ENCODE peak calls at places on chromosomes 6 and 20, in ten cellular contexts. One of them, this sample, is unnamed.
A peak's percentile ranks its signal among the peaks of the same experiment; 100 is the strongest.

GRCh38 chr6:118284736-118285360 is 263.2 kb upstream of the PLN start:
- DNase-seq in Panc1: no peak
- DNase-seq in H9: no peak
- DNase-seq in NCI-H1092 treated with DMSO at 0.1 percent for 48 hours: peak; percentile 14
- DNase-seq in G401: peak; percentile 7
- DNase-seq in DMS153: no peak
- DNase-seq in activated CD4-positive, alpha-beta T cell treated with anti-CD3 and anti-CD28 coated beads, Interleukin-2, amount 50 U/mL, for 1 hour: no peak
- DNase-seq in colonic mucosa: no peak
- DNase-seq in NCI-H187 treated with DMSO at 0.1 percent for 48 hours: no peak
- DNase-seq in stimulated activated CD4-positive, alpha-beta T cell treated with anti-CD3 and anti-CD28 coated beads, Interleukin-2, amount 100 ng/mL, for 48 hours: no peak
- DNase-seq in this sample: no peak

GRCh38 chr20:34834459-34834893 is 9.0 kb upstream of the NCOA6 start:
- DNase-seq in Panc1: peak; percentile 22
- DNase-seq in H9: no peak
- DNase-seq in NCI-H1092 treated with DMSO at 0.1 percent for 48 hours: peak; percentile 29
- DNase-seq in G401: peak; percentile 70
- DNase-seq in DMS153: peak; percentile 38
- DNase-seq in activated CD4-positive, alpha-beta T cell treated with anti-CD3 and anti-CD28 coated beads, Interleukin-2, amount 50 U/mL, for 1 hour: no peak
- DNase-seq in colonic mucosa: no peak
- DNase-seq in NCI-H187 treated with DMSO at 0.1 percent for 48 hours: no peak
- DNase-seq in stimulated activated CD4-positive, alpha-beta T cell treated with anti-CD3 and anti-CD28 coated beads, Interleukin-2, amount 100 ng/mL, for 48 hours: no peak
- DNase-seq in this sample: no peak

GRCh38 chr6:111228094-111228493 is 140.8 kb downstream of the SLC16A10 start:
- DNase-seq in Panc1: no peak
- DNase-seq in H9: no peak
- DNase-seq in NCI-H1092 treated with DMSO at 0.1 percent for 48 hours: no peak
- DNase-seq in G401: no peak
- DNase-seq in DMS153: no peak
- DNase-seq in activated CD4-positive, alpha-beta T cell treated with anti-CD3 and anti-CD28 coated beads, Interleukin-2, amount 50 U/mL, for 1 hour: no peak
- DNase-seq in colonic mucosa: no peak
- DNase-seq in NCI-H187 treated with DMSO at 0.1 percent for 48 hours: no peak
- DNase-seq in stimulated activated CD4-positive, alpha-beta T cell treated with anti-CD3 and anti-CD28 coated beads, Interleukin-2, amount 100 ng/mL, for 48 hours: no peak
- DNase-seq in this sample: no peak

GRCh38 chr6:33082702-33083101 is 6.9 kb downstream of the HLA-DPB1 start:
- DNase-seq in Panc1: no peak
- DNase-seq in H9: peak; percentile 72
- DNase-seq in NCI-H1092 treated with DMSO at 0.1 percent for 48 hours: peak; percentile 0
- DNase-seq in G401: peak; percentile 94
- DNase-seq in DMS153: peak; percentile 3
- DNase-seq in activated CD4-positive, alpha-beta T cell treated with anti-CD3 and anti-CD28 coated beads, Interleukin-2, amount 50 U/mL, for 1 hour: no peak
- DNase-seq in colonic mucosa: no peak
- DNase-seq in NCI-H187 treated with DMSO at 0.1 percent for 48 hours: no peak
- DNase-seq in stimulated activated CD4-positive, alpha-beta T cell treated with anti-CD3 and anti-CD28 coated beads, Interleukin-2, amount 100 ng/mL, for 48 hours: no peak
- DNase-seq in this sample: peak; percentile 68

GRCh38 chr6:89139509-89140346 is 6.1 kb upstream of the PM20D2 start:
- DNase-seq in Panc1: no peak
- DNase-seq in H9: no peak
- DNase-seq in NCI-H1092 treated with DMSO at 0.1 percent for 48 hours: no peak
- DNase-seq in G401: no peak
- DNase-seq in DMS153: no peak
- DNase-seq in activated CD4-positive, alpha-beta T cell treated with anti-CD3 and anti-CD28 coated beads, Interleukin-2, amount 50 U/mL, for 1 hour: no peak
- DNase-seq in colonic mucosa: no peak
- DNase-seq in NCI-H187 treated with DMSO at 0.1 percent for 48 hours: no peak
- DNase-seq in stimulated activated CD4-positive, alpha-beta T cell treated with anti-CD3 and anti-CD28 coated beads, Interleukin-2, amount 100 ng/mL, for 48 hours: no peak
- DNase-seq in this sample: no peak

GRCh38 chr20:40728470-40728869 is 39.4 kb upstream of the MAFB start:
- DNase-seq in Panc1: no peak
- DNase-seq in H9: no peak
- DNase-seq in NCI-H1092 treated with DMSO at 0.1 percent for 48 hours: no peak
- DNase-seq in G401: no peak
- DNase-seq in DMS153: no peak
- DNase-seq in activated CD4-positive, alpha-beta T cell treated with anti-CD3 and anti-CD28 coated beads, Interleukin-2, amount 50 U/mL, for 1 hour: no peak
- DNase-seq in colonic mucosa: no peak
- DNase-seq in NCI-H187 treated with DMSO at 0.1 percent for 48 hours: no peak
- DNase-seq in stimulated activated CD4-positive, alpha-beta T cell treated with anti-CD3 and anti-CD28 coated beads, Interleukin-2, amount 100 ng/mL, for 48 hours: no peak
- DNase-seq in this sample: no peak

GRCh38 chr20:8527998-8528397 is 395.9 kb downstream of the PLCB1 start:
- DNase-seq in Panc1: no peak
- DNase-seq in H9: no peak
- DNase-seq in NCI-H1092 treated with DMSO at 0.1 percent for 48 hours: no peak
- DNase-seq in G401: no peak
- DNase-seq in DMS153: no peak
- DNase-seq in activated CD4-positive, alpha-beta T cell treated with anti-CD3 and anti-CD28 coated beads, Interleukin-2, amount 50 U/mL, for 1 hour: no peak
- DNase-seq in colonic mucosa: no peak
- DNase-seq in NCI-H187 treated with DMSO at 0.1 percent for 48 hours: no peak
- DNase-seq in stimulated activated CD4-positive, alpha-beta T cell treated with anti-CD3 and anti-CD28 coated beads, Interleukin-2, amount 100 ng/mL, for 48 hours: no peak
- DNase-seq in this sample: no peak

GRCh38 chr6:87848616-87849015 is 146.6 kb upstream of the AKIRIN2 start:
- DNase-seq in Panc1: no peak
- DNase-seq in H9: no peak
- DNase-seq in NCI-H1092 treated with DMSO at 0.1 percent for 48 hours: no peak
- DNase-seq in G401: no peak
- DNase-seq in DMS153: no peak
- DNase-seq in activated CD4-positive, alpha-beta T cell treated with anti-CD3 and anti-CD28 coated beads, Interleukin-2, amount 50 U/mL, for 1 hour: no peak
- DNase-seq in colonic mucosa: peak; percentile 50
- DNase-seq in NCI-H187 treated with DMSO at 0.1 percent for 48 hours: no peak
- DNase-seq in stimulated activated CD4-positive, alpha-beta T cell treated with anti-CD3 and anti-CD28 coated beads, Interleukin-2, amount 100 ng/mL, for 48 hours: no peak
- DNase-seq in this sample: no peak

GRCh38 chr6:155850408-155850841 is 394.8 kb upstream of the NOX3 start:
- DNase-seq in Panc1: peak; percentile 36
- DNase-seq in H9: no peak
- DNase-seq in NCI-H1092 treated with DMSO at 0.1 percent for 48 hours: no peak
- DNase-seq in G401: no peak
- DNase-seq in DMS153: no peak
- DNase-seq in activated CD4-positive, alpha-beta T cell treated with anti-CD3 and anti-CD28 coated beads, Interleukin-2, amount 50 U/mL, for 1 hour: no peak
- DNase-seq in colonic mucosa: no peak
- DNase-seq in NCI-H187 treated with DMSO at 0.1 percent for 48 hours: no peak
- DNase-seq in stimulated activated CD4-positive, alpha-beta T cell treated with anti-CD3 and anti-CD28 coated beads, Interleukin-2, amount 100 ng/mL, for 48 hours: no peak
- DNase-seq in this sample: no peak

GRCh38 chr20:20220137-20220536 is 147.8 kb upstream of the INSM1 start:
- DNase-seq in Panc1: no peak
- DNase-seq in H9: no peak
- DNase-seq in NCI-H1092 treated with DMSO at 0.1 percent for 48 hours: no peak
- DNase-seq in G401: no peak
- DNase-seq in DMS153: no peak
- DNase-seq in activated CD4-positive, alpha-beta T cell treated with anti-CD3 and anti-CD28 coated beads, Interleukin-2, amount 50 U/mL, for 1 hour: no peak
- DNase-seq in colonic mucosa: no peak
- DNase-seq in NCI-H187 treated with DMSO at 0.1 percent for 48 hours: no peak
- DNase-seq in stimulated activated CD4-positive, alpha-beta T cell treated with anti-CD3 and anti-CD28 coated beads, Interleukin-2, amount 100 ng/mL, for 48 hours: no peak
- DNase-seq in this sample: no peak

GRCh38 chr6:64062960-64063683 is 427.5 kb downstream of the PHF3 start:
- DNase-seq in Panc1: peak; percentile 7
- DNase-seq in H9: no peak
- DNase-seq in NCI-H1092 treated with DMSO at 0.1 percent for 48 hours: no peak
- DNase-seq in G401: no peak
- DNase-seq in DMS153: no peak
- DNase-seq in activated CD4-positive, alpha-beta T cell treated with anti-CD3 and anti-CD28 coated beads, Interleukin-2, amount 50 U/mL, for 1 hour: no peak
- DNase-seq in colonic mucosa: no peak
- DNase-seq in NCI-H187 treated with DMSO at 0.1 percent for 48 hours: no peak
- DNase-seq in stimulated activated CD4-positive, alpha-beta T cell treated with anti-CD3 and anti-CD28 coated beads, Interleukin-2, amount 100 ng/mL, for 48 hours: no peak
- DNase-seq in this sample: no peak

GRCh38 chr6:109687271-109687721 is 3.7 kb downstream of the AK9 start:
- DNase-seq in Panc1: peak; percentile 30
- DNase-seq in H9: no peak
- DNase-seq in NCI-H1092 treated with DMSO at 0.1 percent for 48 hours: no peak
- DNase-seq in G401: no peak
- DNase-seq in DMS153: no peak
- DNase-seq in activated CD4-positive, alpha-beta T cell treated with anti-CD3 and anti-CD28 coated beads, Interleukin-2, amount 50 U/mL, for 1 hour: no peak
- DNase-seq in colonic mucosa: no peak
- DNase-seq in NCI-H187 treated with DMSO at 0.1 percent for 48 hours: no peak
- DNase-seq in stimulated activated CD4-positive, alpha-beta T cell treated with anti-CD3 and anti-CD28 coated beads, Interleukin-2, amount 100 ng/mL, for 48 hours: no peak
- DNase-seq in this sample: no peak

GRCh38 chr6:166956444-166957086 is at the start of gene RNASET2:
- DNase-seq in Panc1: peak; percentile 13
- DNase-seq in H9: peak; percentile 94
- DNase-seq in NCI-H1092 treated with DMSO at 0.1 percent for 48 hours: peak; percentile 93
- DNase-seq in G401: peak; percentile 80
- DNase-seq in DMS153: peak; percentile 68
- DNase-seq in activated CD4-positive, alpha-beta T cell treated with anti-CD3 and anti-CD28 coated beads, Interleukin-2, amount 50 U/mL, for 1 hour: peak; percentile 99
- DNase-seq in colonic mucosa: peak; percentile 99
- DNase-seq in NCI-H187 treated with DMSO at 0.1 percent for 48 hours: peak; percentile 8
- DNase-seq in stimulated activated CD4-positive, alpha-beta T cell treated with anti-CD3 and anti-CD28 coated beads, Interleukin-2, amount 100 ng/mL, for 48 hours: peak; percentile 100
- DNase-seq in this sample: peak; percentile 98

GRCh38 chr20:44701889-44702288 is 13.3 kb upstream of the CCN5 start:
- DNase-seq in Panc1: no peak
- DNase-seq in H9: no peak
- DNase-seq in NCI-H1092 treated with DMSO at 0.1 percent for 48 hours: no peak
- DNase-seq in G401: no peak
- DNase-seq in DMS153: no peak
- DNase-seq in activated CD4-positive, alpha-beta T cell treated with anti-CD3 and anti-CD28 coated beads, Interleukin-2, amount 50 U/mL, for 1 hour: no peak
- DNase-seq in colonic mucosa: no peak
- DNase-seq in NCI-H187 treated with DMSO at 0.1 percent for 48 hours: no peak
- DNase-seq in stimulated activated CD4-positive, alpha-beta T cell treated with anti-CD3 and anti-CD28 coated beads, Interleukin-2, amount 100 ng/mL, for 48 hours: no peak
- DNase-seq in this sample: no peak

GRCh38 chr6:42012501-42013133 is 37.7 kb upstream of the TAF8 start:
- DNase-seq in Panc1: no peak
- DNase-seq in H9: no peak
- DNase-seq in NCI-H1092 treated with DMSO at 0.1 percent for 48 hours: no peak
- DNase-seq in G401: no peak
- DNase-seq in DMS153: no peak
- DNase-seq in activated CD4-positive, alpha-beta T cell treated with anti-CD3 and anti-CD28 coated beads, Interleukin-2, amount 50 U/mL, for 1 hour: no peak
- DNase-seq in colonic mucosa: no peak
- DNase-seq in NCI-H187 treated with DMSO at 0.1 percent for 48 hours: no peak
- DNase-seq in stimulated activated CD4-positive, alpha-beta T cell treated with anti-CD3 and anti-CD28 coated beads, Interleukin-2, amount 100 ng/mL, for 48 hours: no peak
- DNase-seq in this sample: no peak

GRCh38 chr20:4569092-4569491 is 152.6 kb upstream of the PRND start:
- DNase-seq in Panc1: no peak
- DNase-seq in H9: no peak
- DNase-seq in NCI-H1092 treated with DMSO at 0.1 percent for 48 hours: no peak
- DNase-seq in G401: no peak
- DNase-seq in DMS153: no peak
- DNase-seq in activated CD4-positive, alpha-beta T cell treated with anti-CD3 and anti-CD28 coated beads, Interleukin-2, amount 50 U/mL, for 1 hour: no peak
- DNase-seq in colonic mucosa: no peak
- DNase-seq in NCI-H187 treated with DMSO at 0.1 percent for 48 hours: no peak
- DNase-seq in stimulated activated CD4-positive, alpha-beta T cell treated with anti-CD3 and anti-CD28 coated beads, Interleukin-2, amount 100 ng/mL, for 48 hours: no peak
- DNase-seq in this sample: no peak

GRCh38 chr6:70221025-70221714 is 81.7 kb downstream of the COL9A1 start:
- DNase-seq in Panc1: peak; percentile 13
- DNase-seq in H9: no peak
- DNase-seq in NCI-H1092 treated with DMSO at 0.1 percent for 48 hours: peak; percentile 8
- DNase-seq in G401: peak; percentile 41
- DNase-seq in DMS153: peak; percentile 15
- DNase-seq in activated CD4-positive, alpha-beta T cell treated with anti-CD3 and anti-CD28 coated beads, Interleukin-2, amount 50 U/mL, for 1 hour: peak; percentile 1
- DNase-seq in colonic mucosa: no peak
- DNase-seq in NCI-H187 treated with DMSO at 0.1 percent for 48 hours: no peak
- DNase-seq in stimulated activated CD4-positive, alpha-beta T cell treated with anti-CD3 and anti-CD28 coated beads, Interleukin-2, amount 100 ng/mL, for 48 hours: no peak
- DNase-seq in this sample: no peak

GRCh38 chr6:52233975-52234823 is 10.1 kb downstream of the IL17F start:
- DNase-seq in Panc1: peak; percentile 15
- DNase-seq in H9: peak; percentile 70
- DNase-seq in NCI-H1092 treated with DMSO at 0.1 percent for 48 hours: peak; percentile 3
- DNase-seq in G401: peak; percentile 12
- DNase-seq in DMS153: peak; percentile 19
- DNase-seq in activated CD4-positive, alpha-beta T cell treated with anti-CD3 and anti-CD28 coated beads, Interleukin-2, amount 50 U/mL, for 1 hour: no peak
- DNase-seq in colonic mucosa: peak; percentile 42
- DNase-seq in NCI-H187 treated with DMSO at 0.1 percent for 48 hours: no peak
- DNase-seq in stimulated activated CD4-positive, alpha-beta T cell treated with anti-CD3 and anti-CD28 coated beads, Interleukin-2, amount 100 ng/mL, for 48 hours: peak; percentile 36
- DNase-seq in this sample: peak; percentile 59

GRCh38 chr6:158916638-158917037 is 83.4 kb downstream of the RSPH3 start:
- DNase-seq in Panc1: no peak
- DNase-seq in H9: no peak
- DNase-seq in NCI-H1092 treated with DMSO at 0.1 percent for 48 hours: no peak
- DNase-seq in G401: no peak
- DNase-seq in DMS153: no peak
- DNase-seq in activated CD4-positive, alpha-beta T cell treated with anti-CD3 and anti-CD28 coated beads, Interleukin-2, amount 50 U/mL, for 1 hour: no peak
- DNase-seq in colonic mucosa: no peak
- DNase-seq in NCI-H187 treated with DMSO at 0.1 percent for 48 hours: no peak
- DNase-seq in stimulated activated CD4-positive, alpha-beta T cell treated with anti-CD3 and anti-CD28 coated beads, Interleukin-2, amount 100 ng/mL, for 48 hours: no peak
- DNase-seq in this sample: peak; percentile 19

GRCh38 chr6:125004198-125004597 is 42.0 kb downstream of the RNF217 start:
- DNase-seq in Panc1: no peak
- DNase-seq in H9: no peak
- DNase-seq in NCI-H1092 treated with DMSO at 0.1 percent for 48 hours: no peak
- DNase-seq in G401: no peak
- DNase-seq in DMS153: no peak
- DNase-seq in activated CD4-positive, alpha-beta T cell treated with anti-CD3 and anti-CD28 coated beads, Interleukin-2, amount 50 U/mL, for 1 hour: no peak
- DNase-seq in colonic mucosa: no peak
- DNase-seq in NCI-H187 treated with DMSO at 0.1 percent for 48 hours: no peak
- DNase-seq in stimulated activated CD4-positive, alpha-beta T cell treated with anti-CD3 and anti-CD28 coated beads, Interleukin-2, amount 100 ng/mL, for 48 hours: no peak
- DNase-seq in this sample: no peak

GRCh38 chr6:143984670-143985069 is 23.4 kb downstream of the PLAGL1 start:
- DNase-seq in Panc1: no peak
- DNase-seq in H9: no peak
- DNase-seq in NCI-H1092 treated with DMSO at 0.1 percent for 48 hours: no peak
- DNase-seq in G401: no peak
- DNase-seq in DMS153: no peak
- DNase-seq in activated CD4-positive, alpha-beta T cell treated with anti-CD3 and anti-CD28 coated beads, Interleukin-2, amount 50 U/mL, for 1 hour: no peak
- DNase-seq in colonic mucosa: no peak
- DNase-seq in NCI-H187 treated with DMSO at 0.1 percent for 48 hours: no peak
- DNase-seq in stimulated activated CD4-positive, alpha-beta T cell treated with anti-CD3 and anti-CD28 coated beads, Interleukin-2, amount 100 ng/mL, for 48 hours: no peak
- DNase-seq in this sample: no peak

GRCh38 chr6:53299331-53299835 is 49.4 kb downstream of the ELOVL5 start:
- DNase-seq in Panc1: no peak
- DNase-seq in H9: no peak
- DNase-seq in NCI-H1092 treated with DMSO at 0.1 percent for 48 hours: no peak
- DNase-seq in G401: peak; percentile 93
- DNase-seq in DMS153: no peak
- DNase-seq in activated CD4-positive, alpha-beta T cell treated with anti-CD3 and anti-CD28 coated beads, Interleukin-2, amount 50 U/mL, for 1 hour: no peak
- DNase-seq in colonic mucosa: no peak
- DNase-seq in NCI-H187 treated with DMSO at 0.1 percent for 48 hours: no peak
- DNase-seq in stimulated activated CD4-positive, alpha-beta T cell treated with anti-CD3 and anti-CD28 coated beads, Interleukin-2, amount 100 ng/mL, for 48 hours: no peak
- DNase-seq in this sample: no peak

This sample was measured in ecto neural progenitor cell.